ENCODE peak calls at places on chromosome 10, in seven cellular contexts. G is activated CD4-positive, alpha-beta T cell treated with anti-CD3 and anti-CD28 coated beads for 48 hours; I is endothelial cell; O is C1 segment of cervical spinal cord; F is stimulated activated CD8-positive, alpha-beta memory T cell treated with anti-CD3 and anti-CD28 coated beads, Interleukin-12 subunit alpha, Interleukin-12 subunit beta, amount 100 ng/mL, for 4 hours; D is occipital lobe; T is NCI-H774. K is an unnamed sample.

GRCh38 chr10:130512936-130513335 is 376.7 kb downstream of the GLRX3 start:
- DNase-seq in D (no peak), I (no peak), G (no peak), F (no peak), O (no peak), T (no peak), K (no peak)

GRCh38 chr10:82861889-82862288 is 986.9 kb downstream of the NRG3 start:
- DNase-seq in D (no peak), G (no peak), T (no peak), I (no peak), O (no peak), F (no peak), K (no peak)

GRCh38 chr10:44030132-44030531 is 354.8 kb downstream of the CXCL12 start:
- DNase-seq in G (peak), F (no peak), D (no peak), I (no peak), T (no peak), O (no peak), K (no peak)

GRCh38 chr10:132962623-132963429 is 20.5 kb upstream of the CFAP46 start:
- DNase-seq in O (no peak), F (no peak), G (no peak), I (no peak), D (no peak), T (no peak), K (no peak)

GRCh38 chr10:5659702-5660528 is 6.5 kb downstream of the ASB13 start:
- DNase-seq in D (no peak), G (peak), I (no peak), O (peak), F (no peak), T (no peak), K (no peak)

GRCh38 chr10:97612386-97612785 is 20.9 kb downstream of the MORN4 start:
- DNase-seq in F (no peak), D (no peak), O (no peak), T (no peak), G (no peak), I (no peak), K (no peak)

GRCh38 chr10:80506189-80506575 is 31.5 kb upstream of the SH2D4B start:
- DNase-seq in I (no peak), T (no peak), G (no peak), O (no peak), F (no peak), D (no peak), K (no peak)

GRCh38 chr10:110637558-110638053 is 6.5 kb upstream of the RBM20 start:
- DNase-seq in D (no peak), F (no peak), T (no peak), G (no peak), I (no peak), O (no peak), K (no peak)

GRCh38 chr10:133229265-133230022 is 573 bp upstream of the UTF1 start:
- DNase-seq in F (no peak), O (no peak), D (no peak), T (no peak), G (no peak), I (no peak), K (no peak)

GRCh38 chr10:113939212-113939860 is 84.9 kb downstream of the NHLRC2 start:
- DNase-seq in T (no peak), D (no peak), G (no peak), O (no peak), F (no peak), I (no peak), K (no peak)

GRCh38 chr10:12252882-12253546 is 57.0 kb downstream of the CDC123 start:
- DNase-seq in T (no peak), F (no peak), I (peak), G (peak), O (no peak), D (no peak), K (no peak)

GRCh38 chr10:16440396-16441105 is 3.7 kb downstream of the PTER start:
- DNase-seq in T (peak), O (no peak), F (no peak), G (peak), D (no peak), I (no peak), K (peak)

GRCh38 chr10:31819393-31819820 is 109.2 kb downstream of the ARHGAP12 start:
- DNase-seq in G (no peak), D (no peak), O (peak), I (no peak), T (no peak), F (no peak), K (peak)

K was measured in head of caudate nucleus.